ENCODE peak calls at places on chromosomes 6 and 20, in four cellular contexts. Q is HFFc6, L is Panc1, E is heart left ventricle. Z is an unnamed sample.

GRCh38 chr20:17652411-17652810 is 29.6 kb downstream of the RRBP1 start:
- DNase-seq in L (no peak), Q (no peak), E (no peak), Z (no peak)

GRCh38 chr20:31496761-31497295 is 17.4 kb upstream of the HM13 start:
- DNase-seq in Q (no peak), L (no peak), E (peak; percentile 90), Z (no peak)

GRCh38 chr6:81997091-81997926 is 244.8 kb upstream of the TENT5A start:
- DNase-seq in Q (peak; percentile 89), L (no peak), E (no peak), Z (no peak)

GRCh38 chr6:160378218-160378617 is 30.0 kb downstream of the SLC22A3 start:
- DNase-seq in Q (no peak), E (no peak), L (no peak), Z (no peak)

GRCh38 chr20:37395921-37396519 is 50.1 kb downstream of the SRC start:
- DNase-seq in L (no peak), E (peak; percentile 72), Q (no peak), Z (no peak)

GRCh38 chr6:111534366-111534765 is 51.3 kb upstream of the REV3L start:
- DNase-seq in E (no peak), L (no peak), Q (no peak), Z (no peak)

GRCh38 chr6:139429559-139430150 is 55.2 kb upstream of the CITED2 start:
- DNase-seq in L (no peak), Q (no peak), E (no peak), Z (no peak)

GRCh38 chr6:155315516-155315871 is 1.2 kb upstream of the TFB1M start:
- DNase-seq in L (no peak), E (no peak), Q (no peak), Z (no peak)

GRCh38 chr20:35462351-35462750 is 7.0 kb downstream of the CEP250 start:
- DNase-seq in Q (no peak), E (no peak), L (no peak), Z (no peak)

GRCh38 chr20:25275813-25276532 is 28.1 kb downstream of the PYGB start:
- DNase-seq in L (no peak), E (peak; percentile 65), Q (no peak), Z (no peak)

GRCh38 chr20:56371977-56372376 is 13.2 kb downstream of the FAM210B start:
- DNase-seq in Q (no peak), L (no peak), E (no peak), Z (no peak)

GRCh38 chr6:66307490-66307889 is 600.5 kb upstream of the EYS start:
- DNase-seq in E (no peak), Q (no peak), L (no peak), Z (no peak)

GRCh38 chr20:40757087-40757486 is 68.1 kb upstream of the MAFB start:
- DNase-seq in E (no peak), L (no peak), Q (no peak), Z (no peak)

GRCh38 chr6:32941412-32941784 is 570 bp upstream of the HLA-DMB start:
- DNase-seq in E (no peak), L (no peak), Q (no peak), Z (peak; percentile 90)

GRCh38 chr6:39669117-39669690 is 56.0 kb downstream of the KIF6 start:
- DNase-seq in L (no peak), Q (no peak), E (no peak), Z (no peak)

DNA sequence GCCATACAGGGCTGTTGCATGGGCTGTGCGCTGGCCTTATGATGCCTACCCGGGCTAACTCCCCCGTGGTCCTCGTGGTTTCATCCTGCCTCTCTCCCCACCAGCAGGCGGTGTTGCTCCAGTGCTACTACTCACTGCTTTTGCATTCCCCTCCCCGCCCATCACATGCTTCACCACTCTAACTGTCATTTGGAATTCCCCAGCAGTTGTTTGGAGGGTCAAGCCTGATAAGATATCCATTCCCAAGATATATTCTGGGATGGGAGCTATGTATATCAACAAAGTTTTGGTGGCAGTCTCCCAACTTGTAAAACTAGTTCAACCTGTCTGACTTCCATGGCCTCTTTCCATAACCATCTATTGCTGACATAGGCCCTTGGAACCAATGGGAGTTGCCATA is 233.2 kb upstream of the SOX4 start:
- DNase-seq in L (no peak), E (no peak), Q (no peak), Z (no peak)
- TF ChIP-seq CTCF in L (no peak), E (no peak), Q (no peak), Z (peak; percentile 42)

GRCh38 chr6:142796024-142796423 is 149.0 kb downstream of the HIVEP2 start:
- DNase-seq in Q (no peak), L (no peak), E (no peak), Z (no peak)
- TF ChIP-seq CTCF in Q (no peak), L (no peak), E (no peak), Z (no peak)

DNA sequence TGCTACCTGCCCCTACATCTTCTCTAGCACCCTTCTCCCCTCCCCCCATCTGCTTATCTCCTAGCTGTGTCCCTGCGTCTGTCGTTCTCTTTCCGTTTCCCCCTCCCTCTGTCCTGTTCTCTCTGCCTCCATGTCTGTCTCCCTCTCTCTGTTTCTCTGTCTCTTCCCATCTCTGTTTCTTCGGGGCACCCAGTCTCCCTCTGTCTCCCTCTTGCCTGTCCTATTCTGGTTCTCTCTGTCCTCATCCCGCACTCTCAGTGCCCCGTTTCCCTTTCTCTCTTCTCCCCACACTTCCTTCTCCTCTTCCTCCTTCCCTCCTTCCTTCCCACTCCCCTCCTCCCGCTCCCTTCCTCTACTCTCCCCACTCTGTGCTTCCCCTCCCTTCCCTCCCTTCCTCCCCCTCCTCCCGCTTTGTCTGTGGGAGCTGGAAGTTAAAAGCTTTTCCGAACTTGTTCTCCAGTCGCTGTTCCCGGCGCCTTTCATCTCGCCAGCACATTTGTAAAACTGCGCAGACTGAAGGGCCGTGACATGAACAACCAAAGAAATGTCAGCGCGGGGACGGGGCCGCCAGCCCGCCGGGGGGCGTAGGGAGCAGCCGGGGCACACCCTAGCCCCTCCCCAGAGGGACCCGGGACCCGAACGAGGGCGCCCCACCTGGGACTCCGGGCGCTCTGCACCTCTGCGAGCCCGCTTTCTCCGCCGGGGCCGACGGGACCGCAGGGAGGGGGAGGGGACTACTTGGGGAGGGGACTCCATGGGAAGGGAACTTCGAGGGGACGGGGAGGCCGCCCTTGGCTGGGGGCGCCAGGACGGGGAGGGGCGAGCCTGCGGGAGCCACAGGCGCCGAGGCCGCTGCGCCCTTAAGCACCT is 4.0 kb upstream of the CDH22 start:
- DNase-seq in Q (no peak), L (no peak), E (no peak), Z (no peak)
- TF ChIP-seq CTCF in Q (peak; percentile 8), L (no peak), E (no peak), Z (no peak)

DNA sequence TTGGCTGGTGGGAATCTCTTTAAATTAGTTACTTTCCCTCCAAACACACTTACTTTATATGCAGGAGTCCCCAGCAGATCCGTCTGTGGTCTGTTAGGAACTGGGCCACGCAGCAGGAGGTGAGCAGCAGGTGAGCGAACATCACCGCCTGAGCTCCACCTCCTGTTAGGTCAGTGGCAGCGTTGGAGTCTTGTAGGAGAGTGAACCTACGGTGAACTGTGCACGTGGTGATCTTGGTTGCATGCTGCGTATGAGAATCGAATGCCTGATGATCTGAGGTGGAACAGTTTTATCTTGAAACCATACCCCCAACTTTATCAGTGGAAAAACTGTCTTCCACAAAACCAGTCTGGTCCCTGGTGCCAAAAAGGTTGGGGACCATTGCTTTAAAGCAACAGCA is 5.0 kb downstream of the SERPINB6 start:
- DNase-seq in L (no peak), Q (no peak), E (no peak), Z (no peak)
- TF ChIP-seq CTCF in L (no peak), Q (no peak), E (no peak), Z (no peak)

GRCh38 chr6:50147371-50147770 is 97.6 kb upstream of the DEFB112 start:
- DNase-seq in E (no peak), Q (no peak), L (no peak), Z (no peak)

GRCh38 chr6:50141100-50141499 is 91.4 kb upstream of the DEFB112 start:
- DNase-seq in Q (no peak), E (no peak), L (no peak), Z (no peak)

GRCh38 chr6:50143011-50143719 is 93.4 kb upstream of the DEFB112 start:
- DNase-seq in E (no peak), L (no peak), Q (no peak), Z (no peak)

DNA sequence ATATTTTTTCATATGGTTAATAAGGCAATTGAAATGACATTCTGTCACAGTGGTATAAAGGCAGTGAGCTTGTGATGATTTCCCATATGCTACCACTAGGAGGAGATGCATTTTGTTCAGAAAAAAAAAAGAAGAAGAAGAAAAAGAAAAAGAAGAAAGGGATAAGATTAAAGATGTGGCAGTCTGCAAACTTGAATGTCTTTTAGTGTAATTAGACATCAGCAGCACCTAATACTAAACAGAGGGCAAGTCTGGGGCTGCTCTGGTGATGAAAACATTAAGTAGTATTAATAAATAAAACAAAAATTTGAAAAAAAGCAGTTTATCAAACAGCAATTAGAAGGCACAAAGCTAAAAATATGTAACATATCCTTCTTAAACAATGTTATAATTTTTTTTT is 95.4 kb upstream of the DEFB112 start:
- DNase-seq in Q (no peak), E (no peak), L (no peak), Z (no peak)
- TF ChIP-seq CTCF in Q (peak; percentile 69), E (no peak), L (peak; percentile 52), Z (peak; percentile 45)

DNA sequence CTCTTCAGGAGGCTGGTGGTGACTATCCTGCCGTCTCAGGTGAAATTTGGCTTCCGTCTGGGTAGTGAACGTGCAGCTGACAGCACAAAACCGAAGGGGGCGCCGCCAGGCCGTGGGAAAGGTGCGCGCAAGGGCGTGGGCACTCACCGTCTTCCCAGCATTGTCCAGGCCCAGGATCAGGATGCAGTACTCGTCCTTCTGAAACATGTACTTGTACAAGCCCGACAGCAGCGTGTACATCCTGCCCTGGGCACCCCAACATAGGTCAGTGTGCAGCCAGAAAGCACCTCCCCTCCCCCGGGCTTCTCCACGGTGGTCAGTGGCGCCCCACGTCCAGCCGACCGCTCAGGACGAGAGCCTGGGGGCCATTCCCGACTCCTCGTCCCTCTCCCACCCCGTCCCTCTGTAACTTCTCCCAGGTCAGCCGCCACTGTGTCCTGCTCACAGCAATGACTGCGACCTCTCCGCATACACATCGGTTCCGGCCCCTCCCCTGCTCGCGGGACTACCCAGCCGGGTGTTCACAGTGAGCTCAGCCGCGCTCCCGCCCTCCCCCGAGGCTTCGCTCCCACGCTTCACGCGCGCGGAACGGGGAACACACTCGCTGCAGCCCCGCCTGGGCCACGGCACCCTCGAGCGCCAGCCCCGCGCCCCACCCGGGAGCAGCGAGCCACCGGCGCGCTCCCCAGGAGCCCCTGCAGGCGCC is 771 bp downstream of the ARFRP1 start:
- DNase-seq in Q (peak; percentile 22), E (no peak), L (no peak), Z (no peak)
- TF ChIP-seq CTCF in Q (peak; percentile 52), E (no peak), L (no peak), Z (peak; percentile 89)

GRCh38 chr6:170265655-170266054 is 25.2 kb downstream of the DLL1 start:
- DNase-seq in E (peak; percentile 79), L (no peak), Q (no peak), Z (no peak)
- TF ChIP-seq CTCF in E (no peak), L (no peak), Q (no peak), Z (no peak)

Z was measured in GM12864.